ENCODE peak calls at places on chromosomes 12 and 14, in five cellular contexts. One of them, this sample, is unnamed.

GRCh38 chr14:76836029-76836630 is 9.9 kb downstream of the LRRC74A start:
- DNase-seq in IMR-90: no peak
- DNase-seq in neuronal stem cell: no peak
- DNase-seq in H1: no peak
- DNase-seq in H9: no peak
- DNase-seq in this sample: no peak

GRCh38 chr12:116982721-116983502 is 72.2 kb downstream of the FBXW8 start:
- DNase-seq in IMR-90: peak; percentile 95
- DNase-seq in neuronal stem cell: no peak
- DNase-seq in H9: no peak
- DNase-seq in H1: no peak
- DNase-seq in this sample: no peak

GRCh38 chr12:7959278-7960063 is 23.5 kb upstream of the SLC2A3 start:
- DNase-seq in H9: peak; percentile 97
- DNase-seq in neuronal stem cell: peak; percentile 32
- DNase-seq in H1: no peak
- DNase-seq in IMR-90: no peak
- DNase-seq in this sample: peak; percentile 35

GRCh38 chr12:132490481-132491348 is 764 bp downstream of the FBRSL1 start:
- DNase-seq in IMR-90: peak; percentile 20
- DNase-seq in neuronal stem cell: no peak
- DNase-seq in H1: no peak
- DNase-seq in H9: no peak
- DNase-seq in this sample: peak; percentile 42

GRCh38 chr12:75831413-75831812 is 200.2 kb downstream of the PHLDA1 start:
- DNase-seq in H1: no peak
- DNase-seq in neuronal stem cell: no peak
- DNase-seq in IMR-90: peak; percentile 73
- DNase-seq in H9: no peak
- DNase-seq in this sample: no peak

GRCh38 chr12:54417712-54418440 is 1.2 kb downstream of the ITGA5 start:
- DNase-seq in H1: no peak
- DNase-seq in IMR-90: no peak
- DNase-seq in neuronal stem cell: no peak
- DNase-seq in H9: no peak
- DNase-seq in this sample: peak; percentile 40

GRCh38 chr14:75123991-75124390 is 2.9 kb downstream of the NEK9 start:
- DNase-seq in H1: no peak
- DNase-seq in neuronal stem cell: no peak
- DNase-seq in H9: no peak
- DNase-seq in IMR-90: peak; percentile 86
- DNase-seq in this sample: peak; percentile 92

GRCh38 chr12:818733-819132 is 66.4 kb downstream of the WNK1 start:
- DNase-seq in neuronal stem cell: no peak
- DNase-seq in H9: no peak
- DNase-seq in H1: no peak
- DNase-seq in IMR-90: peak; percentile 13
- DNase-seq in this sample: no peak

GRCh38 chr12:56286044-56286830 is 13.9 kb downstream of the CS start:
- DNase-seq in H1: no peak
- DNase-seq in neuronal stem cell: no peak
- DNase-seq in IMR-90: no peak
- DNase-seq in H9: no peak
- DNase-seq in this sample: no peak

GRCh38 chr14:103854822-103855733 is 7.7 kb upstream of the PPP1R13B start:
- DNase-seq in IMR-90: no peak
- DNase-seq in H1: peak; percentile 78
- DNase-seq in H9: peak; percentile 83
- DNase-seq in neuronal stem cell: no peak
- DNase-seq in this sample: no peak

GRCh38 chr12:95208678-95209077 is 8.6 kb downstream of the FGD6 start:
- DNase-seq in H9: no peak
- DNase-seq in H1: no peak
- DNase-seq in neuronal stem cell: no peak
- DNase-seq in IMR-90: no peak
- DNase-seq in this sample: no peak

GRCh38 chr12:53299101-53299453 is 418 bp upstream of the MYG1 start:
- DNase-seq in H9: no peak
- DNase-seq in H1: no peak
- DNase-seq in neuronal stem cell: no peak
- DNase-seq in IMR-90: peak; percentile 85
- DNase-seq in this sample: peak; percentile 95
- H2AFZ ChIP-seq in H9: no peak overlapping the region
- H2AFZ ChIP-seq in H1: no peak overlapping the region
- H2AFZ ChIP-seq in neuronal stem cell: no peak overlapping the region
- H2AFZ ChIP-seq in IMR-90: peak overlapping the region; percentile 95
- H2AFZ ChIP-seq in this sample: no peak overlapping the region

GRCh38 chr14:64554551-64554950 is 4.8 kb downstream of the PPP1R36 start:
- DNase-seq in H1: no peak
- DNase-seq in neuronal stem cell: no peak
- DNase-seq in IMR-90: no peak
- DNase-seq in H9: no peak
- DNase-seq in this sample: no peak

GRCh38 chr14:64544607-64545312 is 4.2 kb downstream of the HSPA2 start:
- DNase-seq in H9: no peak
- DNase-seq in H1: no peak
- DNase-seq in neuronal stem cell: no peak
- DNase-seq in IMR-90: peak; percentile 39
- DNase-seq in this sample: peak; percentile 32

GRCh38 chr14:64549016-64549415 is 745 bp upstream of the PPP1R36 start:
- DNase-seq in neuronal stem cell: no peak
- DNase-seq in H1: no peak
- DNase-seq in H9: no peak
- DNase-seq in IMR-90: peak; percentile 12
- DNase-seq in this sample: no peak

GRCh38 chr14:64550539-64551333 is 975 bp downstream of the PPP1R36 start:
- DNase-seq in IMR-90: no peak
- DNase-seq in neuronal stem cell: no peak
- DNase-seq in H9: no peak
- DNase-seq in H1: no peak
- DNase-seq in this sample: no peak

GRCh38 chr14:64549805-64550538 is at the start of gene PPP1R36:
- DNase-seq in H9: peak; percentile 42
- DNase-seq in neuronal stem cell: no peak
- DNase-seq in H1: peak; percentile 74
- DNase-seq in IMR-90: no peak
- DNase-seq in this sample: peak; percentile 30
- H2BK120ac ChIP-seq in H9: no peak within 1 kb of the TSS
- H2BK120ac ChIP-seq in neuronal stem cell: no peak within 1 kb of the TSS
- H2BK120ac ChIP-seq in H1: no peak within 1 kb of the TSS
- H2BK120ac ChIP-seq in IMR-90: peak within 1 kb of the TSS; percentile 0
- H2BK120ac ChIP-seq in this sample: peak within 1 kb of the TSS; percentile 82

DNA sequence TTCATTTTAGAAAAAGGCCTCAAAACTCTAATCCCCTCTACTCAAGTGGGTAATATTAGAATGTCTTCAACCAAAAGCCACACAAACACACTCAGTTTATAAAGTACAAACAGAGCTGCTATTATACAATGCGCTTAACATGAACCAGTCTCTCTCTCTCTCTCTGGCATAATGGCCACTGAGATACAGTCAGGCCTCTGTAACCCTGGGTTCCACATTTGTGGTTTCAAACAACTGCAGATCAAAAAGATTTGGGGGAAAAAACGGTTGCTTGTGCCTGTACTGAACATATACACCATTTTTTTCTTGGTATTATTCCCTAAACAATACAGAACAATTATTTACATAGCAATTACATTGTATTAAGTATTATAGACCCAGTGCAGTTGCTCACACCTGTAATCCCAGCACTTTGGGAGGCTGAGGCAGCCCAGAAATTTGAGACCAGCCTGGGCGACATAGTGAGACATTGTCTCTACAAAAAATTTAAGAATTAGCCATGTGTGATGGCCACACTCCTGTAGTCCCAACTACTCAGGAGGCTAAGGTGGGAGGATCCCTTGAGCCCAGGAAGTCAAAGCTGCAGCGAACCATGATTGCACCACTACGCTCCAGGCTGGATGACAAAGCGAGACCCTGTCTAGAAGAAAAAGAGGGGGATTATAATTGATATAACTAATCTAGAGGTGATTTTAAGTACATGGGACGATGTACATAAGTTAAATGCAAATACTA is 5.6 kb downstream of the SLC11A2 start:
- DNase-seq in IMR-90: no peak
- DNase-seq in H1: no peak
- DNase-seq in neuronal stem cell: no peak
- DNase-seq in H9: no peak
- DNase-seq in this sample: no peak
- H3K4ac ChIP-seq in IMR-90: no peak overlapping the region
- H3K4ac ChIP-seq in H1: no peak overlapping the region
- H3K4ac ChIP-seq in neuronal stem cell: no peak overlapping the region
- H3K4ac ChIP-seq in H9: no peak overlapping the region
- H3K4ac ChIP-seq in this sample: no peak overlapping the region

GRCh38 chr14:66383771-66384170 is 102.4 kb upstream of the CCDC196 start:
- DNase-seq in H9: no peak
- DNase-seq in H1: no peak
- DNase-seq in IMR-90: no peak
- DNase-seq in neuronal stem cell: no peak
- DNase-seq in this sample: no peak

GRCh38 chr14:66379116-66379515 is 107.1 kb upstream of the CCDC196 start:
- DNase-seq in H9: no peak
- DNase-seq in H1: no peak
- DNase-seq in IMR-90: no peak
- DNase-seq in neuronal stem cell: no peak
- DNase-seq in this sample: no peak

GRCh38 chr14:66383271-66383670 is 102.9 kb upstream of the CCDC196 start:
- DNase-seq in H1: no peak
- DNase-seq in H9: no peak
- DNase-seq in neuronal stem cell: no peak
- DNase-seq in IMR-90: no peak
- DNase-seq in this sample: no peak

GRCh38 chr14:66380143-66380542 is 106.0 kb upstream of the CCDC196 start:
- DNase-seq in H1: no peak
- DNase-seq in neuronal stem cell: no peak
- DNase-seq in H9: no peak
- DNase-seq in IMR-90: no peak
- DNase-seq in this sample: no peak

GRCh38 chr14:66381765-66382164 is 104.4 kb upstream of the CCDC196 start:
- DNase-seq in neuronal stem cell: no peak
- DNase-seq in H1: no peak
- DNase-seq in IMR-90: no peak
- DNase-seq in H9: no peak
- DNase-seq in this sample: no peak
- H2AFZ ChIP-seq in neuronal stem cell: no peak overlapping the region
- H2AFZ ChIP-seq in H1: no peak overlapping the region
- H2AFZ ChIP-seq in IMR-90: no peak overlapping the region
- H2AFZ ChIP-seq in H9: no peak overlapping the region
- H2AFZ ChIP-seq in this sample: no peak overlapping the region

DNA sequence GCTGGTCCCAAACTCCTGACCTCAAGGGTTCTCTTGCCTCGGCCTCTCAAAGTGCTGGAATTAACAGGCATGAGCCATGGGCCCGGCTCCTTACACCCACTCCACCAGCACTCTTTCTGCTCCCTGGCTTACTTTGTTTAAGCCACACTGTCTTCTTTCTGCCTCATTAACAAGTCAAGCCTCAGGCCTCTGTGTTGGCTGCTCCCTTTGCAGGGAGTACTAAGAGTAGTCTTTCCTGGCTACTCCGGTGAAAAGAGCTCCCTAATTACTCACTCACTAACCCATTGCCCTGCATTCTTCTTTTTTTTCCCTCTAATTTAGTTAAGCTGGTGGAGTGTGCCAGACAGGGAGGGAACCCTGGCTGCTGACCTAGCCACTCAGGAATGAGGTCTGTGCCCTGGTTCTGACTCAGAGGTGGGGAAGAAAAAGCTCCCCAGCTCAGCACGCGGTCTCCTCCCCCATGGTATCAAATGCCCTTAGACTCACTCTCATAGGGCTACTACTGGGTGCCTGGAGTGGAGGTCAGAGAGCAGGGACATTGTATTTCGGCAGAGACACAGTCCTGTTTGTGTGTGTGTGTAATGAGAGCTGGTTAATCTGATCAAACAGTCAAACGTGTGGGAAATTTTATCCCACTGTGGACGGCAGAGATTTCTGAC is 19.8 kb downstream of the GALNT6 start:
- DNase-seq in IMR-90: peak; percentile 97
- DNase-seq in H9: peak; percentile 78
- DNase-seq in neuronal stem cell: peak; percentile 86
- DNase-seq in H1: no peak
- DNase-seq in this sample: peak; percentile 96
- H2BK120ac ChIP-seq in IMR-90: peak overlapping the region; percentile 91
- H2BK120ac ChIP-seq in H9: no peak overlapping the region
- H2BK120ac ChIP-seq in neuronal stem cell: no peak overlapping the region
- H2BK120ac ChIP-seq in H1: no peak overlapping the region
- H2BK120ac ChIP-seq in this sample: no peak overlapping the region

DNA sequence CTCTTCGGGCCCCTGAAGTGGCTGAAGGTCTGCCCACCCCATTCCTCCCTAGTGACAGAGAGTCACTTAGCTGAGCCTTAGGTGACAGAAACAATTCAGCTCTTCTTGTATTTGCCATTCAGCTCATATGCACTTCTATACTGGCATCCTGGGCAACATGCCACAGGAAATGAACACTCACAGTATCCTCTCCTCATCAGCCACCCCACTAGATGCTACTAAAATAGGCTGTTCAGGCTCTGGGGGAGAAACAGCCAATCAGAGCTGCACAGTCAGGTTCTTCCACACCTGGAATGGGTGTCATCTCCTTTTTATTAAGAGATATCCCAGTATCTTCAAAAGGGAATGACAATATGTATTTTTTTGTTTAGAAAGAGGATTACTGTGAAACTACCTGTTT is 3.3 kb downstream of the DCTN2 start:
- DNase-seq in H9: no peak
- DNase-seq in neuronal stem cell: no peak
- DNase-seq in H1: no peak
- DNase-seq in IMR-90: peak; percentile 18
- DNase-seq in this sample: no peak
- H3K4ac ChIP-seq in H9: no peak overlapping the region
- H3K4ac ChIP-seq in neuronal stem cell: no peak overlapping the region
- H3K4ac ChIP-seq in H1: no peak overlapping the region
- H3K4ac ChIP-seq in IMR-90: no peak overlapping the region
- H3K4ac ChIP-seq in this sample: no peak overlapping the region

GRCh38 chr12:69240625-69240984 is 1.2 kb downstream of the CPSF6 start:
- DNase-seq in IMR-90: peak; percentile 11
- DNase-seq in H1: no peak
- DNase-seq in H9: no peak
- DNase-seq in neuronal stem cell: no peak
- DNase-seq in this sample: peak; percentile 14
- H2AFZ ChIP-seq in IMR-90: no peak overlapping the region
- H2AFZ ChIP-seq in H1: no peak overlapping the region
- H2AFZ ChIP-seq in H9: no peak overlapping the region
- H2AFZ ChIP-seq in neuronal stem cell: no peak overlapping the region
- H2AFZ ChIP-seq in this sample: no peak overlapping the region

This sample was measured in mesenchymal stem cell.